ENCODE peak calls at places on chromosome 22, in five cellular contexts. B, Y, J, R and O are unnamed samples. For H3K36me3, the result is how much of the 10 kb centered on the place peaks cover.

GRCh38 chr22:45946805-45947600 is 30.0 kb downstream of the WNT7B start:
- DNase-seq in B (no peak), Y (no peak), J (no peak), R (no peak), O (no peak)

GRCh38 chr22:41094036-41094435 is 1.6 kb downstream of the EP300 start:
- DNase-seq in B (no peak), Y (peak), J (no peak), R (peak), O (peak)

GRCh38 chr22:24550028-24550901 is 4.7 kb downstream of the GUCD1 start:
- DNase-seq in B (no peak), Y (no peak), J (no peak), R (no peak), O (no peak)

GRCh38 chr22:45683248-45683647 is 11.6 kb downstream of the ATXN10 start:
- DNase-seq in B (no peak), Y (no peak), J (no peak), R (no peak), O (no peak)

GRCh38 chr22:46547883-46548244 is 10.4 kb upstream of the CELSR1 start:
- DNase-seq in B (peak), Y (peak), J (peak), R (peak), O (peak)

GRCh38 chr22:23014250-23014649 is 56.1 kb upstream of the GNAZ start:
- DNase-seq in B (no peak), Y (no peak), J (no peak), R (no peak), O (no peak)

GRCh38 chr22:36104988-36105387 is 55.6 kb downstream of the APOL3 start:
- DNase-seq in B (peak), Y (peak), J (no peak), R (peak), O (peak)

GRCh38 chr22:46138058-46138797 is 12.1 kb upstream of the PPARA start:
- DNase-seq in B (no peak), Y (no peak), J (no peak), R (no peak), O (no peak)

GRCh38 chr22:37425800-37426531 is 1.3 kb downstream of the ELFN2 start:
- DNase-seq in B (no peak), Y (no peak), J (no peak), R (no peak), O (no peak)

GRCh38 chr22:43273902-43274484 is 69.2 kb downstream of the SCUBE1 start:
- DNase-seq in B (no peak), Y (no peak), J (peak), R (peak), O (peak)

GRCh38 chr22:25028841-25029141 is 76.3 kb downstream of the KIAA1671 start:
- DNase-seq in B (no peak), Y (no peak), J (no peak), R (no peak), O (no peak)

GRCh38 chr22:41301085-41302015 is at the start of gene ZC3H7B:
- DNase-seq in B (peak), Y (peak), J (peak), R (peak), O (peak)

GRCh38 chr22:21666786-21667185 is 974 bp downstream of the PPIL2 start:
- DNase-seq in B (no peak), Y (no peak), J (no peak), R (no peak), O (no peak)

GRCh38 chr22:29385305-29385704 is 3.1 kb downstream of the AP1B1 start:
- DNase-seq in B (no peak), Y (no peak), J (no peak), R (no peak), O (no peak)

GRCh38 chr22:29738118-29738815 is 18.5 kb downstream of the CABP7 start:
- DNase-seq in B (no peak), Y (no peak), J (no peak), R (no peak), O (no peak)

GRCh38 chr22:37330200-37331033 is 48.1 kb downstream of the CYTH4 start:
- DNase-seq in B (no peak), Y (peak), J (no peak), R (peak), O (peak)

GRCh38 chr22:46230262-46230901 is 19.7 kb downstream of the CDPF1 start:
- DNase-seq in B (no peak), Y (no peak), J (no peak), R (no peak), O (no peak)

GRCh38 chr22:22855617-22856308 is 31.9 kb upstream of the IGLL5 start:
- DNase-seq in B (no peak), Y (no peak), J (no peak), R (peak), O (no peak)

GRCh38 chr22:39181778-39182177 is 29.3 kb upstream of the CBX7 start:
- DNase-seq in B (peak), Y (no peak), J (no peak), R (no peak), O (no peak)

GRCh38 chr22:35380537-35381423 is at the start of gene HMOX1:
- DNase-seq in B (peak), Y (peak), J (peak), R (peak), O (peak)

GRCh38 chr22:44550666-44551491 is 52.8 kb upstream of the RTL6 start:
- DNase-seq in B (peak), Y (peak), J (no peak), R (peak), O (no peak)
- H3K4me3 ChIP-seq in B (peak), Y (peak), J (no peak), R (peak), O (no peak)

DNA sequence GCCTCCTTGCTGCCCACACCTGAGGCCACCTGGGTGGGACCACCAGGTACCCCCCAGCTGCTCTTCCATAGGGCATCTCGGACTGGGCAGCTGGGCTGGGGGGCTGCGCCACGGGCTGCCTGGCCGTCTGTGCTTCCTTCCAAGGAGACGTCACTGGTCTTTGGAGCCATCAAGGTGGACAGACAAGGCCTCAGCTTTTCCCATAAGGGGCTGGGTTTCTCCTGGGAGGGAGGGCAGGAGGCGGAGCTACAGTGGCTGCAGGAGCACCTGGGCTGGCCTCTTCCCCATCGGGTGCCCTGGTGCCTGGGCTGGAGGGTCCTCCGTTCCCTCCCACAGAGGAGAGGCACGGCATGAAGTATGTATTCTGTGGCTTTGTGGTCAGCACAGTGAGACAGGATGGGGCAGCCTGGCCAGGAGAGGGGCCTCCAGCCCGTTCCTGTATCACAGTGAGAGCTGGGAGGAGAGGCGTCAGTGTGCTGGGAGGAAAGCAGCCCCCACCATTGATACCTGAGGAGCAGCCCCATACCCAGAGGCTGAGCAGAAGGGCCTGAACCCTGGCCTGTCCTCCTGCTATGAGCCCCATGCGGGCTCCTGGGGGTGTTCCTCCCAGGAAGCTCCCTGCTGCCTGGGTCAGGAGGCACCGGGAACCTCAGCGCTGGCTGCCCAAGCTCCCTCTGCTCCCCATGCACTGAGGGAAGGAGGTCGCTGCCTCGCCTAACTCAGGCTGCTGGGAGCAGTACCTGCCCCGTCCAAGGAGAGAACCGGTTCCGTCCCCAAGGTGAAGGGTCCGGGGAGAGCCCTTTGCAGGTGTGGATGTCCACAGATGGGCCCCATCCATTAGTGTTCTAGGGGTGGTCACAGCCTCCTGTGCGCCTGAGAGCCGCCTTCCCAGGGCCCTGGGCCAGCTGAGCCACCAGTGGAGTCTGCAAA is 1075.0 kb downstream of the BRD1 start:
- DNase-seq in B (no peak), Y (no peak), J (no peak), R (no peak), O (no peak)
- TF ChIP-seq CTCF in B (no peak), Y (no peak), J (no peak), R (no peak), O (no peak)

GRCh38 chr22:31228425-31228824 is 16.3 kb downstream of the LIMK2 start:
- DNase-seq in B (no peak), Y (no peak), J (no peak), R (no peak), O (no peak)

GRCh38 chr22:31230871-31231621 is 18.9 kb downstream of the LIMK2 start:
- DNase-seq in B (no peak), Y (peak), J (no peak), R (peak), O (peak)

GRCh38 chr22:31229402-31230140 is 17.5 kb downstream of the LIMK2 start:
- DNase-seq in B (no peak), Y (no peak), J (peak), R (no peak), O (no peak)

GRCh38 chr22:31233001-31233400 is 20.9 kb downstream of the LIMK2 start:
- DNase-seq in B (no peak), Y (no peak), J (no peak), R (no peak), O (no peak)

DNA sequence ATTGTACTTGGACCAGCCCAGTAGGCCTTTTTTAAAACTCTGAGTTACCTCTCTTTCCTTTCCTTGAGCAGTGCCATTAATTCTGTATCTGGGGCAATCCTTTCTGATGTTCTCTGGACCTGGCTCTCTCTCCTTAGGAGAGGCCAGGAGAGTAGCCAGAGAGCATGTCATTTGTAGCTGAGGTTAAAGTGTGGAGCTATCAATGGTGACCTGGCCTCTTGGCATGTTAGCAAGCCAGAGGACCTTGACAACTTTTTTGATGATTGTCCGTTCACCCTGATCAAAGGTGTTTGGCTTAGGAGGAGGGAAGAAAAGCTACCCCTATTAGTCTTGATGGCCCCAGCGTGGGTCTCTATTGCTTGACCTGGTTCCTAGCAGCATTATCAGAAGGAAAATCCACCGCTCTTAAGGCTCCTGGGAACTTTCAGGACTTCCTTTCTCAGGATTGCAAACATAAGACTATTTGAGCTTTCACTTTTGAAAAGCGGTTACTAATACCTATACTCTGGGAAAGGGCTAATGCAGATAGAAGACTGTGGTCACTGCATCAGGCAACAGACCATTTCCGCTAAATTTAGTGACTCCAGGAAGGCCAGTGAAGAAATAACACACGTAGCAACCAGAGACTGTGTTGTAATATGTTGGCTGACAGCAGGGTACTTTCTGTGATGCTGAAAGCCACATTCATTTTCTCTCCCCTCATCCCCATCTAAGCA is 18.2 kb downstream of the LIMK2 start:
- DNase-seq in B (no peak), Y (no peak), J (no peak), R (no peak), O (no peak)
- H3K36me3 ChIP-seq in B (under half), Y (under half), J (under half), R (under half), O (under half)

DNA sequence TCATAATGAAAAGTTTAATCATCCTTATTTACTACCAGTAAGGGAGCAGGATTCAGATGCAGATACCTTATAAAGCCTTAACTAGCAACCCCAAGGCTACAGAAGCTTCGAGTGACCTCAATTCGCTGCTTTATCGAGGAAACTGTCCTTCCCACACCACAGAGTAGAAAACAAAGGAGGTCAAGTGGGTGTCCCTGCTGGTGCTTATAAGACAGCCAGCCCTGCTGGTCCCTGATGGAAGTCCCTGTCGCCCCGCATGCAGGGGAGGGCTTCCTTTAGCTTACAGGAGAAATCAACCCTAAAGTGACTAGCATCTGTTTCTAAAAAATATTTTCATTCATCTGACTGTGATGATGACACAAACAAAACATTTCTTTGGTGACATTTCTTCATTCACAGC is 7.3 kb downstream of the MN1 start:
- DNase-seq in B (no peak), Y (no peak), J (no peak), R (no peak), O (no peak)
- H3K4me3 ChIP-seq in B (no peak), Y (no peak), J (peak), R (no peak), O (no peak)

DNA sequence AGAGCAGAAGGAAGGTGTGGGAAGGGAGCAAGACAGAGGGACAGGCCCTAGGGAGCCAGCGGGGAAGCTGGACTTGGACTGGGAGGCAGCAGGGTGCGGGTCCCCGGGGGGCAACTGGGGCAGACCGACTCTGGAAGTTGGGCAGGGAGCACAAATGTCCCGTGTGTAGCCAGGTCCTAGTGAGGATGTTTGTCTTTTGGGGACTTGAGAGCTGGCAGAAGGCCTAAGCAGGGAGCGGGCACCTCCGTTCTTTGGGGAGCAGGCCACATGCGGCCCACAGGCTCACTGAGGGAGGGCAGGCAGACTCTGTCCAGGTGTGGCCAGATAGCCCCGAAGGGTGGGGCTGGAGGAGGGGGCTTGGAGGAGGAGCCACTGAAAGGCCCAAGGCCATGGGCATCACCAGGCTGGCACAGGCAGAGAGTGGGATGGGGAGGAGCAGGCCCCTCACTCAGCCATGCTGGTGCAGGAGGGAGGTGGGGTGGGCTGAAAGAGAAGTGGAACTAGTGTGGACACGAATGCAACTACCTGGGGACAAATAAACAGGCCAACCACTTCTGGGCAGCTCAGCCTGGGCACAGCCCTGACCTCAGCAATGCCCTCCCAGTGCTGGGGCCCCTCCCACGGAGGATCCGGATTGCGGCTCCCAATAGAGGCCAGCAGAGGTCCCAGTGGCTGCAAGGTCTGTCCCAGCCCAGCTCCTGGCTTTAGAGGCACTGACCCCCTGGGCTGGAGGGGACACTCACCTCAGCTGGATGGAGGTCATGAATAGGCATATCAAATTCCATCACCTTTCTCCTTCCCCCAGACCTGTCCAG is 1.3 kb upstream of the SCARF2 start:
- DNase-seq in B (peak), Y (no peak), J (no peak), R (no peak), O (no peak)
- TF ChIP-seq CTCF in B (peak), Y (peak), J (peak), R (no peak), O (peak)